ENCODE peak calls at places on chromosomes 7 and 10, in six cellular contexts. Y is CD4-positive, CD25-positive, alpha-beta regulatory T cell; J is astrocyte; V is adrenal gland; Q is CD8-positive, alpha-beta memory T cell; G is GM23248. X is an unnamed sample.
A peak's percentile ranks its signal among the peaks of the same experiment; 100 is the strongest.

GRCh38 chr7:134920026-134920758 is 66.1 kb upstream of the AGBL3 start:
- DNase-seq in Y (no peak), J (peak; percentile 79), V (no peak), Q (no peak), G (peak; percentile 89), X (no peak)

GRCh38 chr7:18225067-18225466 is 197.4 kb upstream of the PRPS1L1 start:
- DNase-seq in Y (no peak), J (no peak), V (no peak), Q (no peak), G (no peak), X (no peak)

GRCh38 chr10:36042135-36042534 is 400.0 kb upstream of the FZD8 start:
- DNase-seq in Y (no peak), J (no peak), V (no peak), Q (no peak), G (no peak), X (no peak)

GRCh38 chr7:50869108-50869716 is 86.5 kb upstream of the GRB10 start:
- DNase-seq in Y (no peak), J (peak; percentile 91), V (no peak), Q (no peak), G (peak; percentile 92), X (no peak)

GRCh38 chr10:88209837-88210552 is 346.6 kb downstream of the PTEN start:
- DNase-seq in Y (no peak), J (no peak), V (peak; percentile 44), Q (no peak), G (peak; percentile 72), X (no peak)

GRCh38 chr7:111958889-111959288 is 247.3 kb downstream of the DOCK4 start:
- DNase-seq in Y (no peak), J (no peak), V (no peak), Q (no peak), G (no peak), X (no peak)

GRCh38 chr10:94402204-94403033 is at the start of gene TBC1D12:
- DNase-seq in Y (peak; percentile 41), J (peak; percentile 92), V (peak; percentile 96), Q (peak; percentile 3), G (peak; percentile 96), X (no peak)

GRCh38 chr10:76962851-76963250 is 674.8 kb downstream of the KCNMA1 start:
- DNase-seq in Y (no peak), J (no peak), V (no peak), Q (no peak), G (peak; percentile 69), X (no peak)

GRCh38 chr7:112296416-112296815 is 89.9 kb downstream of the ZNF277 start:
- DNase-seq in Y (no peak), J (peak; percentile 36), V (no peak), Q (no peak), G (peak; percentile 24), X (no peak)

GRCh38 chr7:74627699-74628411 is 29.7 kb upstream of the GTF2I start:
- DNase-seq in Y (peak; percentile 21), J (no peak), V (peak; percentile 89), Q (no peak), G (peak; percentile 69), X (no peak)

GRCh38 chr10:96266118-96266770 is 5.1 kb downstream of the BLNK start:
- DNase-seq in Y (no peak), J (no peak), V (no peak), Q (no peak), G (no peak), X (no peak)

GRCh38 chr7:24756545-24756988 is 697 bp downstream of the GSDME start:
- DNase-seq in Y (peak; percentile 27), J (no peak), V (no peak), Q (no peak), G (peak; percentile 60), X (no peak)

GRCh38 chr7:20374391-20374790 is 43.7 kb downstream of the ITGB8 start:
- DNase-seq in Y (no peak), J (no peak), V (no peak), Q (no peak), G (no peak), X (no peak)

GRCh38 chr7:99624487-99624886 is 7.7 kb downstream of the ZSCAN25 start:
- DNase-seq in Y (peak; percentile 89), J (no peak), V (no peak), Q (peak; percentile 87), G (no peak), X (peak; percentile 57)

GRCh38 chr10:47028466-47028865 is 117.2 kb downstream of the PTPN20 start:
- DNase-seq in Y (no peak), J (no peak), V (peak; percentile 9), Q (no peak), G (no peak), X (no peak)

GRCh38 chr7:45067582-45067981 is 21.2 kb downstream of the NACAD start:
- DNase-seq in Y (no peak), J (no peak), V (no peak), Q (no peak), G (no peak), X (no peak)

GRCh38 chr7:22566592-22566991 is 66.6 kb upstream of the STEAP1B start:
- DNase-seq in Y (no peak), J (no peak), V (no peak), Q (no peak), G (no peak), X (no peak)

GRCh38 chr7:3095046-3095445 is 51.4 kb upstream of the CARD11 start:
- DNase-seq in Y (peak; percentile 75), J (no peak), V (peak; percentile 19), Q (peak; percentile 57), G (no peak), X (peak; percentile 19)

GRCh38 chr10:99740933-99741559 is 9.0 kb downstream of the CUTC start:
- DNase-seq in Y (no peak), J (no peak), V (no peak), Q (no peak), G (no peak), X (no peak)

GRCh38 chr7:154886591-154886990 is 116.3 kb downstream of the PAXIP1 start:
- DNase-seq in Y (no peak), J (no peak), V (no peak), Q (no peak), G (no peak), X (no peak)

GRCh38 chr10:22427101-22427500 is 81.8 kb downstream of the SPAG6 start:
- DNase-seq in Y (no peak), J (peak; percentile 77), V (peak; percentile 51), Q (no peak), G (peak; percentile 81), X (no peak)

GRCh38 chr10:126432507-126432906 is 44.2 kb upstream of the ADAM12 start:
- DNase-seq in Y (no peak), J (no peak), V (no peak), Q (no peak), G (no peak), X (no peak)

GRCh38 chr7:3655635-3656034 is 354.6 kb downstream of the SDK1 start:
- DNase-seq in Y (no peak), J (no peak), V (no peak), Q (no peak), G (no peak), X (no peak)

GRCh38 chr7:51113962-51114361 is 202.6 kb downstream of the COBL start:
- DNase-seq in Y (no peak), J (no peak), V (no peak), Q (no peak), G (no peak), X (no peak)

GRCh38 chr7:32161708-32162107 is 91.5 kb upstream of the PDE1C start:
- DNase-seq in Y (no peak), J (peak; percentile 94), V (no peak), Q (no peak), G (peak; percentile 84), X (no peak)

GRCh38 chr7:72336887-72337821 is 75.0 kb downstream of the CALN1 start:
- DNase-seq in Y (no peak), J (no peak), V (no peak), Q (no peak), G (no peak), X (no peak)

GRCh38 chr10:71211759-71212248 is 566 bp upstream of the UNC5B start:
- DNase-seq in Y (no peak), J (no peak), V (no peak), Q (no peak), G (no peak), X (no peak)

GRCh38 chr10:13412894-13413293 is 64.8 kb upstream of the SEPHS1 start:
- DNase-seq in Y (no peak), J (no peak), V (no peak), Q (no peak), G (no peak), X (no peak)

GRCh38 chr10:110681023-110681681 is 37.0 kb downstream of the RBM20 start:
- DNase-seq in Y (peak; percentile 26), J (no peak), V (no peak), Q (peak; percentile 16), G (peak; percentile 30), X (no peak)

GRCh38 chr10:19332304-19332703 is 283.7 kb downstream of the MALRD1 start:
- DNase-seq in Y (no peak), J (no peak), V (no peak), Q (no peak), G (no peak), X (no peak)
- H3K27ac ChIP-seq in Y (no peak overlapping the region), J (no peak overlapping the region), V (no peak overlapping the region), Q (no peak overlapping the region), G (no peak overlapping the region), X (no peak overlapping the region)

GRCh38 chr7:106099539-106099938 is 12.6 kb downstream of the SYPL1 start:
- DNase-seq in Y (no peak), J (no peak), V (no peak), Q (no peak), G (no peak), X (no peak)

GRCh38 chr7:106095634-106096033 is 16.5 kb downstream of the SYPL1 start:
- DNase-seq in Y (no peak), J (no peak), V (no peak), Q (no peak), G (no peak), X (no peak)

GRCh38 chr7:106098889-106099288 is 13.2 kb downstream of the SYPL1 start:
- DNase-seq in Y (no peak), J (no peak), V (no peak), Q (no peak), G (no peak), X (no peak)

GRCh38 chr7:106092204-106092603 is 19.9 kb downstream of the SYPL1 start:
- DNase-seq in Y (no peak), J (no peak), V (no peak), Q (no peak), G (no peak), X (no peak)

DNA sequence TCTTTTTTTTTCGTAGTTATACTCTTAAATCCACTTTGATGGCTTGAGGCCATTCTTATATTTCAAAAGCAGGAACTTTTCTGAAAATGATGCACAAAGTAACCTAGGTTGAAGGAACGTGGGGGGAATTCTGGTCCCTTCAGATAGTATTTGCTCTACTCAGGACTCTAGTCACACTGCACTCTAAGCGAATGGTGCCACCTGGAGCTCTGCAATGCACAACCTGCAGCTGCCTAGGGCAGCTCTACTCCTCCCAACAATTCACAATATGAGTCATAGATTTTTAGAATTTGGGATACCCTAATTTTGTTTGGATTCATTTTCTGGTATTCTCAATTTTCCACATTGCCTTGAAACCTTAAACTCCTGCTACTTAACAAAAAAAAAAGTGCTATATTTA is 17.3 kb downstream of the SYPL1 start:
- DNase-seq in Y (no peak), J (no peak), V (no peak), Q (no peak), G (no peak), X (no peak)
- H3K4me1 ChIP-seq in Y (no peaks in the 10 kb centered on the region), J (no peaks in the 10 kb centered on the region), V (no peaks in the 10 kb centered on the region), Q (peaks cover 4% of the 10 kb centered on the region), G (no peaks in the 10 kb centered on the region), X (no peaks in the 10 kb centered on the region)

GRCh38 chr10:52568309-52568708 is 204.3 kb downstream of the MBL2 start:
- DNase-seq in Y (no peak), J (no peak), V (no peak), Q (no peak), G (peak; percentile 84), X (no peak)
- H3K27ac ChIP-seq in Y (no peak overlapping the region), J (no peak overlapping the region), V (no peak overlapping the region), Q (no peak overlapping the region), G (peak overlapping the region; percentile 51), X (no peak overlapping the region)

GRCh38 chr7:121924273-121925184 is 51.6 kb downstream of the PTPRZ1 start:
- DNase-seq in Y (no peak), J (no peak), V (no peak), Q (no peak), G (no peak), X (no peak)
- H3K4me1 ChIP-seq in Y (no peaks in the 10 kb centered on the region), J (no peaks in the 10 kb centered on the region), V (no peaks in the 10 kb centered on the region), Q (no peaks in the 10 kb centered on the region), G (no peaks in the 10 kb centered on the region), X (no peaks in the 10 kb centered on the region)